ENCODE peak calls at places on chromosomes 6 and 20, in five cellular contexts. X is PC-3; K is GM23248; G is CD8-positive, alpha-beta memory T cell; O is CD8-positive, alpha-beta T cell. H is an unnamed sample. For H3K9me3 and H3K4me1, the result is how much of the 10 kb centered on the place peaks cover.

GRCh38 chr6:75449625-75450206 is 43.9 kb downstream of the FILIP1 start:
- DNase-seq in K (peak), X (peak), G (no peak), O (no peak), H (no peak)

GRCh38 chr6:81051952-81052351 is 700.5 kb downstream of the TENT5A start:
- DNase-seq in G (no peak), K (no peak), O (no peak), X (no peak), H (no peak)

GRCh38 chr6:39217177-39217864 is 12.0 kb downstream of the KCNK5 start:
- DNase-seq in X (no peak), K (no peak), O (no peak), G (no peak), H (no peak)

GRCh38 chr6:9511157-9511556 is 903.7 kb downstream of the TFAP2A start:
- DNase-seq in G (no peak), O (no peak), K (no peak), X (peak), H (no peak)

GRCh38 chr6:75691012-75691411 is 58.0 kb upstream of the MYO6 start:
- DNase-seq in X (peak), O (no peak), K (peak), G (no peak), H (no peak)

GRCh38 chr6:5998741-5999687 is 7.7 kb downstream of the NRN1 start:
- DNase-seq in G (no peak), O (no peak), K (peak), X (no peak), H (no peak)

GRCh38 chr6:132362318-132363185 is 38.7 kb downstream of the MOXD1 start:
- DNase-seq in K (peak), G (no peak), O (no peak), X (peak), H (no peak)

GRCh38 chr20:23358923-23359572 is 2.9 kb upstream of the GZF1 start:
- DNase-seq in K (no peak), G (no peak), X (no peak), O (no peak), H (no peak)

GRCh38 chr20:51446656-51447055 is 95.9 kb downstream of the NFATC2 start:
- DNase-seq in X (peak), G (no peak), K (peak), O (no peak), H (no peak)

GRCh38 chr20:12153616-12154015 is 235.9 kb downstream of the BTBD3 start:
- DNase-seq in X (peak), G (no peak), O (no peak), K (no peak), H (no peak)

GRCh38 chr20:45311589-45312211 is 3.6 kb upstream of the MATN4 start:
- DNase-seq in X (peak), K (peak), G (peak), O (peak), H (peak)

GRCh38 chr20:3377644-3378043 is 29.8 kb downstream of the DNAAF9 start:
- DNase-seq in X (peak), O (no peak), G (no peak), K (no peak), H (no peak)

GRCh38 chr6:166112580-166112979 is 55.1 kb downstream of the TBXT start:
- DNase-seq in X (peak), G (no peak), O (no peak), K (peak), H (no peak)

GRCh38 chr6:117600008-117600743 is 2.1 kb downstream of the GOPC start:
- DNase-seq in O (no peak), X (peak), K (peak), G (no peak), H (no peak)

GRCh38 chr6:4936681-4937041 is 67.2 kb downstream of the RPP40 start:
- DNase-seq in K (peak), O (no peak), X (peak), G (no peak), H (peak)

GRCh38 chr20:63699466-63700198 is 3.2 kb downstream of the TNFRSF6B start:
- DNase-seq in G (no peak), X (no peak), O (no peak), K (no peak), H (no peak)

GRCh38 chr6:14276667-14277404 is 159.3 kb downstream of the CD83 start:
- DNase-seq in X (no peak), G (peak), O (no peak), K (no peak), H (peak)

GRCh38 chr6:164528539-164528938 is 780.9 kb downstream of the C6orf118 start:
- DNase-seq in O (no peak), K (no peak), X (no peak), G (no peak), H (no peak)

DNA sequence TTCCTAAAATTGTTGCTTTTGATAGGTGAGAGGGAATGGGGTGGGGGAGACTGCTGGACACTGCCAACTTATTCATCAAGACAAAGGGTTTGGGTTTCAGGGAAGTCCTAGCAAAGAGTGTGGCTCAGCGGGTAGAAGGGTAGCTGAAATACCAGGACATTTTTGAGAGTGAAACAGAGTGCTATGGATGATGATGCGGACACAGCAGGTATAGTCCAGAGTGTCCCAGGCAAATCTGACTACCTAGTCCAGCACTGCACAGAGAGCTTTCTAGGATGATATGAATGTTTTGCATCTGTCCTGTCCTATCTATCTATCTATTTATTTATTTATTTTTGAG is 154.3 kb downstream of the BCAS1 start:
- DNase-seq in G (no peak), X (no peak), K (no peak), O (no peak), H (no peak)
- H3K4me3 ChIP-seq in G (peak), X (peak), K (peak), O (peak), H (peak)

GRCh38 chr6:169904051-169904922 is 152.9 kb downstream of the ERMARD start:
- DNase-seq in G (no peak), X (no peak), O (no peak), K (no peak), H (no peak)

GRCh38 chr6:169902070-169902469 is 150.6 kb downstream of the ERMARD start:
- DNase-seq in G (no peak), K (no peak), X (no peak), O (no peak), H (no peak)

GRCh38 chr6:169903122-169903521 is 151.7 kb downstream of the ERMARD start:
- DNase-seq in K (no peak), X (no peak), O (no peak), G (no peak), H (no peak)

GRCh38 chr6:169905041-169905807 is 153.8 kb downstream of the ERMARD start:
- DNase-seq in O (no peak), G (no peak), X (peak), K (peak), H (no peak)

DNA sequence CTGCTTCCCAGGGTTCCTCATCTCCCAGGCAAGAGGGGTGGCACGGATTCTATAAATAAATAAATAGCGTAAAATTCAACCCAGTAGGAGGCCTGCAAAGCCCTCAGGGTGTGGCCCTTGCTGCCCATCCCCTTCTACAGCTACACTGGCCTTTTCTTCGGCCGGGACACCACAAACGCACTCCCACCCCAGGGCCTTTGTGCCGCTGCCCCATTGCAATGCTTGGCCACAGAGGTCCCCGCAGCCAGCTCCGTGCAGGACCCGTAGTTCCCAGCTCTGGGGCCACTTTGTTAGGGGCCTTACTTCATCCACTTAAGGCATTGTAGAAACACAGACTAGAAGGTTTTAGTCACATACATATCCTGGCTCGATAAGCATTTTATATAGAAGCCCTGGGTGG is 151.2 kb downstream of the ERMARD start:
- DNase-seq in G (no peak), O (no peak), K (no peak), X (no peak), H (no peak)
- H3K9me3 ChIP-seq in G (under half), O (under half), K (under half), X (under half), H (under half)

DNA sequence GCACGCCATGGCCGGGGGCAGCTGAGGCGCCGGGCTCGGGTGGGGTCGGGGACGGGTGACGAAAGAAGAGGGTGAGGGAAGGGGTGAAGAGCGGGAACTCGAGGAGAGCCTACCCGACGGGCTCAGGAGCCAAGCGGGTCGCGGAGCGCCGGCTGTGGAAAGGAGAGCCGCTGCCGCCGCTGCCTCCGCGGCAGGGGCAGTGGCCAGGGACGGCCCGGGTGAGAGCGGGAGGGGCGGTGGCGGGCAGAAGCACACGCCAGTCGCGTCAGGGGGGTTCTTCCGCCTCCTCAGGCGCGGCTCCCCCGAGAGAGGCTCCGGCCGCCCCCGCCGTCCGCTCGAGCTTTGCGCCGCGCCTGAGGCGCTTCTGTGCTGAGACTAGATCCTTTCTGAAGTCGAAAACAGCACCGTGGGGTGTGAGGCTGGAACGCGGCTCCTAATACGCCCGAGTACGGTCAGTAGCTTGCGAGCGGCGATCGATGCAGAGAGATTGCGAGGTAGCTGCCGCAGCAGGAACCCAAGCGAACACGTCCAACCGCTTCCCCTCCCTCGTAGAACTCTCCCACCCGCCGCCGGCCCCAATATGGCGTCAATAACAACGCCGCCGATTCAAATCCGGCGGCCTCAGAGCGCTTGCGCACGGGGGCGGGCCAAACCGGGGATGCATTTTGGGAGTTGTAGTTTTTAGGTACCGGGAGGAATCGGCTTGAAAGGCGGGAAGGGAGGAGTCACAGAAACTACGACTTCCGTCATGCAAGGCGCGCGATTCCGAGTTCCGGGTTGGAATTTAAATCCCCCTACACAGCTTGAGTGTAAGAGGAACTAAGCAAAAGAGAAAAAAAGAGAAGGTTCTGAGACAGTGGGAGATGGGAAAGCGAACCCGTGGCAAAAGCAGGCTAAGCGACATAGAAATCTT is at the start of gene AKIRIN2:
- DNase-seq in X (peak), G (peak), O (peak), K (peak), H (peak)
- H3K4me1 ChIP-seq in X (under half), G (under half), O (under half), K (under half), H (under half)

GRCh38 chr6:129709451-129709908 is 497 bp downstream of the ARHGAP18 start:
- DNase-seq in K (peak), G (no peak), O (no peak), X (peak), H (no peak)

GRCh38 chr6:129709909-129710721 is at the start of gene ARHGAP18:
- DNase-seq in K (peak), G (peak), X (peak), O (peak), H (peak)

GRCh38 chr6:129708496-129709216 is 1.3 kb downstream of the ARHGAP18 start:
- DNase-seq in G (no peak), O (no peak), X (no peak), K (peak), H (no peak)

GRCh38 chr6:129713806-129714338 is 3.9 kb upstream of the ARHGAP18 start:
- DNase-seq in G (no peak), O (no peak), X (no peak), K (no peak), H (no peak)

DNA sequence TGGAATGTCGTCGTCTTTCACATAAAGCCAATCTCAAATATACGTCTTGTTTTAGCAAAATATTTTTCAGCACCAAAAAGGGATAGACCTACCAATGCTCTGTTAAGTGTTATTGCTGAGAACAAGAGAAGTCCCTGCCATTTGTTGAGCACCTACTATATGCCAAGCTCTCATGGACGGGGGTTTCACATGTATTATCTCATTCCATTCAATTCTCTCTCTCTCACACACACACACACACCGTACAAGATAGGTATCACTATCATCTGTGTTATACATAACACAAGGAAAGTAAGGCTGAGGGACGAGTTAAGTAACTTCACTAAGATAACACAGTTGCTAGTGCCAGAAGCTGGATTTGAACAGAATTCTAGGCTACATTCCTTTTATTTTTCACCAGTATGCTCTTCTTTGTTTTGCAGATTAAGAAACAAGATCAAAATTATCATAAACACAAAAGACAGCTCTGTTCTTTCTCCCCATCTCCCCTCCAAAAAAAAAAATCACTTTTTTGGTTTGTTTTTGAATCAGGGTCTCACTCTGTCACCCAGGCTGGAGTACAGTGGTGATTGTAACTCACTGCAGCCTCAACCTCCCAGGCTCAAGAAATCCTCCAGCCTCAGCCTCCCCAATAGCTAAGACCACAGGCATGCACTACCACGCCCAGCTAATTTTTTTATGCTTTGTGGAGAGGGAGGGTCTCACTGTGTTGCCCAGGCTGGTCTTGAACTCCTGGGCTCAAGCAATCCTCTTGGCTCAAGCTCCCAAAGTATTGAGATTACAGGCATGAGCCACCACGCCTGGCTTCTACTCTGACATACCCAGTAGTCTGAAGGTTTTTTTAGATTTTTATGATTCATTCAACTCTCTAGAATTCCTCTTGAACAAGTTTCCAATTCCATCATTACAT is 1.0 kb upstream of the ARHGAP18 start:
- DNase-seq in K (peak), O (no peak), X (no peak), G (no peak), H (no peak)
- H3K4me3 ChIP-seq in K (peak), O (no peak), X (peak), G (peak), H (peak)

GRCh38 chr6:144688713-144689112 is 403.6 kb downstream of the UTRN start:
- DNase-seq in X (no peak), K (no peak), G (no peak), O (no peak), H (no peak)
- H3K9me3 ChIP-seq in X (under half), K (under half), G (under half), O (under half), H (under half)

GRCh38 chr20:57694481-57694880 is 15.3 kb downstream of the PMEPA1 start:
- DNase-seq in X (peak), K (no peak), O (no peak), G (no peak), H (no peak)
- H3K4me1 ChIP-seq in X (half or more), K (under half), O (under half), G (under half), H (under half)

DNA sequence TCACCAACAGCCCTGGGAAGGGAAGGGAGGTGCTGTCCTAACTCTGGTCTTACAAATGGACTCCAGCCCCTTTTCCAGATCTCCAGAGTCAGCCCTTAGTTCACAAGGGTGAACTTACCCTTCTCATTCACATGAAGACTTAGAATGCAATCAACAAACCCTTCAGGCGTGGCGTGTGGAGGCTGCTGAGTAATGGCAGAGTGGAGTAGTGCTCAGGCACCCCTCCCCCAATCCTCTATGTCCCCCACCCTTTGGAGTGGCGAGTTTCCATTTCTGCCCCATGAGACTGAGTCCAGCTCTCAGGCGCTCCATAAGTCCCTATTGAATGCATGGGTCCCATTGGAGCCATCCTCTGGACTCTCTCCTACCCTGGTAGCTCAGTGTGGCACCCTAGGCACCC is 3.3 kb downstream of the SNAI1 start:
- DNase-seq in G (no peak), O (no peak), X (no peak), K (peak), H (no peak)
- H3K4me3 ChIP-seq in G (no peak), O (no peak), X (no peak), K (peak), H (no peak)

GRCh38 chr6:20186981-20187380 is 25.3 kb downstream of the MBOAT1 start:
- DNase-seq in G (no peak), O (no peak), K (peak), X (no peak), H (no peak)
- H3K9me3 ChIP-seq in G (under half), O (under half), K (under half), X (under half), H (under half)

GRCh38 chr6:30067460-30068139 is 602 bp downstream of the PPP1R11 start:
- DNase-seq in X (no peak), G (no peak), K (peak), O (no peak), H (no peak)
- H3K4me1 ChIP-seq in X (under half), G (under half), K (under half), O (under half), H (under half)

GRCh38 chr20:33604084-33604990 is 57.8 kb upstream of the C20orf144 start:
- DNase-seq in O (no peak), X (no peak), G (no peak), K (no peak), H (no peak)

GRCh38 chr20:33601861-33602260 is 60.3 kb upstream of the C20orf144 start:
- DNase-seq in K (no peak), G (no peak), X (no peak), O (no peak), H (no peak)

GRCh38 chr20:33601016-33601415 is 61.1 kb upstream of the C20orf144 start:
- DNase-seq in K (no peak), X (no peak), G (no peak), O (no peak), H (no peak)

GRCh38 chr20:33604991-33605370 is 57.1 kb upstream of the C20orf144 start:
- DNase-seq in O (no peak), X (no peak), K (peak), G (no peak), H (no peak)

DNA sequence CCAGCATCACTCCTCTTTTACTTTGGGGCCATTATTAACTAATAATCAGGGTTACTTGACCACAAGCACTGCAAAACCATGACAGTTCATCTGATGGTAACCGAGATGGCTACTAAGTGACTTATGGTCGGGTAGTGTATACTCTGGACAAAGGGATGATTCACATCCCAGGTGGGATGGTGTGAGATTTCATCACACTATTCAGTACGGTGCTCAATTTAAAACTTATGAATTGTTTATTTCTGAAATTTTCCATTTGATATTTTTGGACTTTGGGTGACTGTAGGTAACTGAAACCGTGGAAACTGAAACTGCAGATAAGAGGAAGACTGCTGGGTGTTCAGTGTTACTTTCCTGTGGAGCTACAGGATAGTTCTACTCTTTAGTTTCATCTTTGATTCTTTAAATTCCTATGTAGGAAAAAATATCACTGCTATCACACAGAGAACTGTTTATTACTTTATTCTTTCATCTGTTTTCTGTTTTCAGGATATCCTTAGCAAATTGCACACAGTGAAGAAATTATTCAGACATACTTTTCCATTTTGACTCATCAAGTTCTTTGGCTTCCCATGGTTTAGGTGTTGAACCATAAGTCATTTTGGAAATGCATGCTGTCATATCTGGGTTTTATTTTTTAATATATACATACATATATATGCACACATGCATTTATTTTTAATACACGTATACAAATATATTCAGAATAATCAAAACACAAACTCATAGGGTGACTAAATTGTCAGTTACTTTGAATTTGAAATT is 59.1 kb upstream of the C20orf144 start:
- DNase-seq in X (no peak), O (no peak), G (no peak), K (peak), H (no peak)
- H3K4me3 ChIP-seq in X (no peak), O (no peak), G (no peak), K (no peak), H (no peak)